ENCODE peak calls at places on chromosomes 16 and 17, in ten cellular contexts. T, N, Q, J, U, V, S, Z, G and Y are unnamed samples.
A peak's percentile ranks its signal among the peaks of the same experiment; 100 is the strongest.

GRCh38 chr17:12180644-12181261 is 160.1 kb downstream of the MAP2K4 start:
- DNase-seq in V (peak; percentile 47), N (peak; percentile 11), U (no peak), G (no peak), Z (peak; percentile 78), T (no peak), J (peak; percentile 24), Q (peak; percentile 39), S (no peak), Y (no peak)

GRCh38 chr16:83952587-83952939 is 477 bp upstream of the OSGIN1 start:
- DNase-seq in Z (no peak), V (peak; percentile 72), J (no peak), Q (no peak), G (no peak), U (no peak), S (no peak), T (peak; percentile 35), N (no peak), Y (no peak)

GRCh38 chr17:33653389-33653788 is 360.3 kb upstream of the ASIC2 start:
- DNase-seq in Z (no peak), Q (no peak), S (no peak), V (no peak), G (no peak), J (no peak), U (no peak), N (no peak), T (no peak), Y (no peak)

GRCh38 chr17:67187927-67188326 is 57.1 kb downstream of the HELZ start:
- DNase-seq in J (no peak), U (no peak), Q (no peak), N (no peak), Z (no peak), S (no peak), T (no peak), V (no peak), G (no peak), Y (no peak)

GRCh38 chr17:77116371-77116860 is 24.4 kb upstream of the SEC14L1 start:
- DNase-seq in V (no peak), Q (no peak), S (no peak), N (no peak), U (no peak), T (peak; percentile 36), G (no peak), J (no peak), Z (no peak), Y (no peak)

GRCh38 chr16:68612996-68613395 is 32.1 kb upstream of the CDH3 start:
- DNase-seq in Z (no peak), V (no peak), G (no peak), T (no peak), U (no peak), S (no peak), J (no peak), Q (no peak), N (no peak), Y (no peak)

GRCh38 chr16:77555781-77556180 is 120.9 kb upstream of the ADAMTS18 start:
- DNase-seq in U (no peak), Z (no peak), G (no peak), N (no peak), S (no peak), V (no peak), Q (no peak), J (no peak), T (no peak), Y (no peak)

GRCh38 chr17:15492186-15492585 is 24.8 kb upstream of the CDRT4 start:
- DNase-seq in Q (no peak), S (no peak), J (no peak), Z (no peak), U (no peak), V (no peak), T (no peak), G (no peak), N (no peak), Y (no peak)

GRCh38 chr16:20409398-20410152 is at the start of gene ACSM5:
- DNase-seq in V (no peak), G (peak; percentile 86), S (no peak), Q (no peak), T (peak; percentile 75), J (no peak), Z (peak; percentile 8), U (no peak), N (peak; percentile 25), Y (no peak)

GRCh38 chr16:84629580-84629979 is 11.7 kb upstream of the COTL1 start:
- DNase-seq in S (no peak), G (no peak), N (no peak), V (no peak), T (no peak), J (no peak), Z (peak; percentile 34), U (no peak), Q (no peak), Y (no peak)

GRCh38 chr17:68207651-68208253 is 40.1 kb upstream of the AMZ2 start:
- DNase-seq in S (no peak), Q (no peak), N (no peak), J (no peak), T (no peak), V (no peak), G (no peak), U (no peak), Z (no peak), Y (peak; percentile 55)

GRCh38 chr17:68201425-68201785 is 46.4 kb upstream of the AMZ2 start:
- DNase-seq in Z (no peak), U (no peak), N (no peak), J (no peak), Q (no peak), V (no peak), G (no peak), T (no peak), S (no peak), Y (peak; percentile 53)

GRCh38 chr17:68205251-68205807 is 42.5 kb upstream of the AMZ2 start:
- DNase-seq in N (peak; percentile 93), J (peak; percentile 30), G (peak; percentile 94), U (peak; percentile 85), Z (peak; percentile 94), T (peak; percentile 92), Q (peak; percentile 97), V (peak; percentile 78), S (peak; percentile 97), Y (peak; percentile 97)

GRCh38 chr17:68200689-68201424 is 47.0 kb upstream of the AMZ2 start:
- DNase-seq in U (peak; percentile 77), S (peak; percentile 92), V (peak; percentile 58), N (peak; percentile 80), J (peak; percentile 30), Q (peak; percentile 94), G (peak; percentile 86), T (peak; percentile 80), Z (peak; percentile 87), Y (peak; percentile 93)

DNA sequence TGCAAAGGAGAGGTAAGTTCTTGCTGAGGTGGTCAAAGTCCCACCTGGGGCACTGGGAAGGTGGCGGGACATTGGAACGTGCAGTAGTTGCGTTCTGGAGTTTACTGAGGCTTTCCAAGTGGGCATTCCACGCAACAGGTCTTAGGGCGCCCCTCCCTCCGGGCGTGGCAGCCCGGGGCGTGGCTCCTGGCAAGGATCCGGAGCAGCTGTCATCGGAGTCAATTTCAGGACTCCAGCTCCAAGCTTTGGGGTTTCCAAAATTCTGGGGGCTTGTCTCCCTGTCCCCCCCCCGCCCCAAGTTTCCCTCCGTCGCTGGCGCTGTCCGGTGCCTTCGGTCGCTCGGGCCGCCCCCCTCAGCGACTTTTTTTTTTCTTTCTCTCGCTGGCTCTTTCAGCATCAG is 43.1 kb upstream of the AMZ2 start:
- DNase-seq in G (no peak), S (no peak), U (no peak), Z (no peak), J (no peak), V (no peak), T (no peak), Q (no peak), N (no peak), Y (peak; percentile 89)
- H3K4me1 ChIP-seq in G (peaks cover 26% of the 10 kb centered on the region), S (peaks cover 7% of the 10 kb centered on the region), U (no peaks in the 10 kb centered on the region), Z (peaks cover 26% of the 10 kb centered on the region), J (peaks cover 8% of the 10 kb centered on the region), V (peaks cover 36% of the 10 kb centered on the region), T (peaks cover 34% of the 10 kb centered on the region), Q (peaks cover 18% of the 10 kb centered on the region), N (peaks cover 24% of the 10 kb centered on the region), Y (peaks cover 41% of the 10 kb centered on the region)

DNA sequence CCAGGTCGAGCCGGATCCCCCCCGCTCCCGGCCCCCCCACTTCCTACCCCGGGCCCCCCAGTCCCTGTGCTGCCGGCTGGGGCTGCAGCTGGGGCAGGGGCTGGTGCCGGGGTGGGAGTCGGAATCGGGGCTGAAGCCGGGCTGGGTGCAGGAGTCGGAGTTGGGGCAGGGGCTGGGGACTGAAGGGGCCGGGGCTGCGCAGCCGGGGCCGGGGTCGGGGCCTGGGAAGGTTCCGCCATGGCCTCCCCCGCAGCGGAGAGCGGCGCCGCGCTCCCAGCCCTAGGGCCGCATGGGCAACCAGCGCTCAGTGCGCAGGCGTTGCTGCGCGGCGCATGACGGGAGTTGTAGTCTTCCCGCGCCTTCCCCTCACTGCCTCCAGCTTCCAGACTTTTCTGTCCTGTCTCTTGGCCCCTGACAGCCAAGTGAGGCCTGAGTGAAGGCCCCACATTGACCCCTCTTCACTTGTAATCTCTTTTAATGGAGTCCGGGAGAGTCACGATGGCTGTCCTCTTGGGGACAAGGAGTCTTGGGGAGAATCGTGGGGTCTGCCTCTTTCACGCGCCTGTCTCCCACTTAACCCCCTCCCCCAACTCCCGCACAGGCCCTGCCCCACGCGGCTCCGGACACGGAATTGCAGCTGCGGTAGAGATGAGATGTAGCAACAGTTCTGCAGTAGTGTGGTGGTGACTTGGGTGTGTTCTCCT is at the start of gene KAT2A:
- DNase-seq in G (peak; percentile 91), V (peak; percentile 53), J (no peak), T (peak; percentile 84), Z (peak; percentile 94), U (no peak), N (peak; percentile 88), S (peak; percentile 86), Q (peak; percentile 97), Y (no peak)
- TF ChIP-seq POLR2AphosphoS5 in G (no peak), V (peak; percentile 90), J (peak; percentile 65), T (peak; percentile 96), Z (peak; percentile 70), U (no peak), N (peak; percentile 82), S (peak; percentile 86), Q (peak; percentile 81), Y (peak; percentile 92)

DNA sequence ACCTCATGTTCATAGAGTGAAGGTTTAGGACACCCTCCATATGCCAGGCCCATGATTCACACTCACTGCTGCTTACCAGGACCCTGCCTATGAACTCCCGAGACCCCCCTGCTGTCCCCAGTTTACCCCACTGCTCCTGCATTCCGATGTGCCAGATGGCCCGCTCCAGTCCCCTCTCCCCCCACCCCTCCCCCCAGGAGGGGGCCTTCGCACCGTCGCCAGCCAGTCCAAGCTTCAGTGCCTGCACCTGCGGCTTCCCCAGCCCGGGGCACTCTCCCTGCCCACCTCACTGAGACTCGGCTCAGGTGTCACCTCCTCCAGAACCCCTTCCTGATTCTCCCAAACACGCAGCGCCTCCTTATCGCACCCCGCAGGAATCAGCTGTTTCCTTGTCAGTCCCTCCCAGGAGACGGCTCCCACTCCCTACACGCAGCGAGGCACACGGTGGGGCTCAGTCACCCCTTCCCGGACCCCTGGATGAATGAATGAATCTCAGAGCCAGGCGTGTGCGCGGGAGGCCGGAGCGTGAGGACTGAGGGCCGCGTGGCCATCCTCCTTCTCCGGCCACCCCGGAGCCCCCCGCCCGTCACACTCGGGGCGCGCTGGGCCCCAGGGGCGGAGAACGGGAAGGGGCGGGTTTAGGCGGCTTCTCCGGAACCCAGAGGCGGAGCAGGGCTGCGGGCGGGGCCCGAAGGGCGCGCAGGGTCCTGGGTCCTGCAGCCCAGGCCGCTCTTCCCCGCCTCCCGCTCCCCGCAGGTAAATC is 1.7 kb downstream of the MYO1C start:
- DNase-seq in Z (peak; percentile 80), Q (peak; percentile 90), V (no peak), U (no peak), T (peak; percentile 68), J (no peak), N (peak; percentile 84), S (peak; percentile 78), G (peak; percentile 83), Y (no peak)
- H3K27ac ChIP-seq in Z (no peak overlapping the region), Q (peak overlapping the region; percentile 86), V (peak overlapping the region; percentile 99), U (peak overlapping the region; percentile 90), T (peak overlapping the region; percentile 99), J (peak overlapping the region; percentile 84), N (peak overlapping the region; percentile 99), S (no peak overlapping the region), G (peak overlapping the region; percentile 100), Y (peak overlapping the region; percentile 96)

GRCh38 chr16:89360760-89361435 is 129.5 kb downstream of the ANKRD11 start:
- DNase-seq in N (peak; percentile 58), J (no peak), S (no peak), T (peak; percentile 40), U (no peak), Z (no peak), G (no peak), V (no peak), Q (no peak), Y (no peak)
- H3K4me1 ChIP-seq in N (peaks cover 56% of the 10 kb centered on the region), J (peaks cover 81% of the 10 kb centered on the region), S (peaks cover 17% of the 10 kb centered on the region), T (peaks cover 85% of the 10 kb centered on the region), U (peaks cover 4% of the 10 kb centered on the region), Z (peaks cover 57% of the 10 kb centered on the region), G (peaks cover 86% of the 10 kb centered on the region), V (peaks cover 58% of the 10 kb centered on the region), Q (peaks cover 52% of the 10 kb centered on the region), Y (peaks cover 91% of the 10 kb centered on the region)